ENCODE peak calls at places on chromosomes 1 and 21, in nine cellular contexts. A is occipital lobe, G is LoVo, F is non-pigmented ciliary epithelial cell, N is uterus, Q is adrenal gland, W is skeletal muscle cell, J is NCI-H510A, Z is ELR. V is an unnamed sample.
A peak's percentile ranks its signal among the peaks of the same experiment; 100 is the strongest.

GRCh38 chr1:1305300-1306069 is 2.2 kb downstream of the ACAP3 start:
- DNase-seq in N (peak; percentile 85), W (peak; percentile 30), Z (peak; percentile 86), G (no peak), A (peak; percentile 16), F (peak; percentile 13), Q (peak; percentile 86), J (peak; percentile 82), V (peak; percentile 35)

GRCh38 chr1:1313500-1314236 is 5.3 kb downstream of the PUSL1 start:
- DNase-seq in F (no peak), Q (no peak), W (no peak), N (no peak), G (no peak), J (no peak), Z (no peak), A (no peak), V (no peak)

GRCh38 chr1:32464716-32465540 is at the start of gene ZBTB8B:
- DNase-seq in G (peak; percentile 45), W (peak; percentile 26), Q (peak; percentile 91), J (peak; percentile 88), F (no peak), A (peak; percentile 86), N (peak; percentile 80), Z (peak; percentile 57), V (peak; percentile 61)

GRCh38 chr1:30123036-30123535 is 600.3 kb downstream of the MATN1 start:
- DNase-seq in G (no peak), A (no peak), Z (no peak), Q (no peak), W (no peak), N (no peak), J (no peak), F (no peak), V (no peak)

GRCh38 chr1:29932626-29933025 is 696.3 kb downstream of the PTPRU start:
- DNase-seq in G (no peak), Z (no peak), J (no peak), F (no peak), N (no peak), Q (no peak), W (no peak), A (no peak), V (no peak)

GRCh38 chr1:55981015-55981635 is 598.2 kb downstream of the PLPP3 start:
- DNase-seq in J (no peak), G (no peak), F (no peak), W (no peak), N (no peak), Q (no peak), Z (no peak), A (no peak), V (no peak)

GRCh38 chr1:229862017-229862774 is 204.8 kb upstream of the GALNT2 start:
- DNase-seq in F (no peak), W (no peak), J (no peak), G (no peak), Z (no peak), N (peak; percentile 48), Q (no peak), A (no peak), V (no peak)

GRCh38 chr1:36349241-36349671 is 25.8 kb upstream of the EVA1B start:
- DNase-seq in J (no peak), Z (peak; percentile 84), W (no peak), F (no peak), N (no peak), Q (no peak), G (no peak), A (no peak), V (no peak)

GRCh38 chr21:23607782-23608181 is 1999.5 kb downstream of the MRPL39 start:
- DNase-seq in Z (no peak), N (no peak), J (no peak), Q (no peak), F (no peak), A (no peak), G (no peak), W (no peak), V (no peak)

GRCh38 chr1:68725353-68725752 is 228.5 kb upstream of the DEPDC1 start:
- DNase-seq in A (no peak), J (no peak), W (no peak), F (no peak), N (peak; percentile 35), G (no peak), Q (peak; percentile 88), Z (no peak), V (peak; percentile 12)

GRCh38 chr1:239843556-239843955 is 248.1 kb upstream of the FMN2 start:
- DNase-seq in N (no peak), Z (no peak), J (no peak), G (no peak), A (no peak), W (no peak), Q (no peak), F (no peak), V (no peak)

GRCh38 chr1:44154049-44154448 is 12.6 kb upstream of the KLF18 start:
- DNase-seq in F (no peak), G (no peak), W (no peak), J (no peak), N (no peak), A (no peak), Q (no peak), Z (peak; percentile 45), V (no peak)

GRCh38 chr1:1287288-1288110 is 7.3 kb downstream of the SCNN1D start:
- DNase-seq in Q (no peak), A (no peak), Z (no peak), F (no peak), G (no peak), N (no peak), W (no peak), J (peak; percentile 60), V (no peak)

GRCh38 chr1:20076695-20077461 is 6.9 kb downstream of the PLA2G5 start:
- DNase-seq in G (no peak), W (no peak), Q (no peak), N (no peak), Z (no peak), A (no peak), F (no peak), J (no peak), V (no peak)

GRCh38 chr21:36463991-36464390 is 15.9 kb downstream of the CLDN14 start:
- DNase-seq in Z (no peak), F (no peak), A (no peak), W (no peak), G (no peak), J (no peak), N (no peak), Q (no peak), V (no peak)

GRCh38 chr1:103489881-103490280 is 35.6 kb upstream of the RNPC3 start:
- DNase-seq in N (no peak), F (no peak), W (no peak), Q (no peak), A (no peak), G (no peak), J (no peak), Z (peak; percentile 9), V (peak; percentile 32)

GRCh38 chr1:28848408-28848807 is 36.4 kb downstream of the OPRD1 start:
- DNase-seq in J (no peak), G (no peak), F (no peak), Z (no peak), N (no peak), W (no peak), A (no peak), Q (no peak), V (no peak)

GRCh38 chr1:175127565-175127964 is 59.9 kb downstream of the TNN start:
- DNase-seq in F (no peak), Q (no peak), J (no peak), W (no peak), N (no peak), G (no peak), Z (no peak), A (no peak), V (no peak)

GRCh38 chr21:27802816-27803475 is 836.1 kb upstream of the ADAMTS5 start:
- DNase-seq in J (no peak), W (no peak), G (peak; percentile 1), Q (peak; percentile 61), Z (peak; percentile 46), F (no peak), N (peak; percentile 29), A (peak; percentile 39), V (no peak)

GRCh38 chr1:53862507-53862906 is 24.4 kb upstream of the NDC1 start:
- DNase-seq in N (no peak), G (no peak), Q (no peak), Z (no peak), F (no peak), W (no peak), J (no peak), A (no peak), V (no peak)

GRCh38 chr1:236534164-236534651 is 10.4 kb downstream of the LGALS8 start:
- DNase-seq in W (peak; percentile 32), G (no peak), Z (peak; percentile 85), A (no peak), J (no peak), F (peak; percentile 45), Q (no peak), N (no peak), V (peak; percentile 21)

GRCh38 chr1:183164350-183164749 is 21.7 kb upstream of the LAMC2 start:
- DNase-seq in Z (peak; percentile 96), Q (no peak), W (no peak), G (peak; percentile 82), N (no peak), J (no peak), F (no peak), A (no peak), V (peak; percentile 91)

GRCh38 chr1:41361495-41362356 is 492 bp downstream of the FOXO6 start:
- DNase-seq in Z (peak; percentile 35), W (no peak), F (no peak), A (no peak), J (peak; percentile 81), G (no peak), Q (peak; percentile 61), N (no peak), V (no peak)

GRCh38 chr1:29633271-29633615 is 396.9 kb downstream of the PTPRU start:
- DNase-seq in G (no peak), Z (no peak), Q (peak; percentile 6), W (no peak), A (no peak), F (no peak), J (no peak), N (no peak), V (no peak)

GRCh38 chr1:81920245-81920740 is 119.6 kb downstream of the ADGRL2 start:
- DNase-seq in G (no peak), Z (peak; percentile 1), Q (peak; percentile 88), W (peak; percentile 84), A (peak; percentile 25), F (peak; percentile 22), J (no peak), N (no peak), V (peak; percentile 39)

GRCh38 chr1:999797-1000356 is at the start of gene HES4:
- DNase-seq in J (peak; percentile 96), N (peak; percentile 90), W (peak; percentile 76), Z (peak; percentile 93), Q (peak; percentile 88), A (peak; percentile 58), G (peak; percentile 94), F (no peak), V (peak; percentile 65)

GRCh38 chr1:29711582-29712274 is 475.4 kb downstream of the PTPRU start:
- DNase-seq in A (no peak), G (no peak), J (no peak), F (no peak), Z (peak; percentile 89), Q (peak; percentile 53), N (no peak), W (no peak), V (peak; percentile 91)

GRCh38 chr1:236064674-236065508 is at the start of gene NID1:
- DNase-seq in J (no peak), N (peak; percentile 90), A (no peak), Z (peak; percentile 84), F (no peak), W (peak; percentile 72), Q (peak; percentile 84), G (no peak), V (no peak)

GRCh38 chr1:242872521-242872920 is 348.0 kb upstream of the PLD5 start:
- DNase-seq in F (no peak), J (no peak), W (no peak), N (no peak), Z (no peak), Q (no peak), A (no peak), G (no peak), V (no peak)

GRCh38 chr1:183022202-183023145 is 746 bp upstream of the LAMC1 start:
- DNase-seq in J (no peak), Q (peak; percentile 94), F (peak; percentile 92), N (peak; percentile 95), G (peak; percentile 82), W (peak; percentile 96), A (peak; percentile 76), Z (peak; percentile 98), V (peak; percentile 86)

GRCh38 chr1:183653468-183653794 is 315 bp upstream of the APOBEC4 start:
- DNase-seq in A (no peak), W (no peak), F (no peak), N (no peak), J (no peak), G (no peak), Z (no peak), Q (no peak), V (no peak)

V was measured in kidney epithelial cell.